ENCODE peak calls at places on chromosomes 3 and 15, in ten cellular contexts. Q is fibroblast of the aortic adventitia; R is fibroblast of pulmonary artery; F is PC-3; T is progenitor cell of endocrine pancreas; X is stomach; B is H9; K is lower lobe of right lung; J is GM13977; Y is CD8-positive, alpha-beta T cell. A is an unnamed sample.

GRCh38 chr3:111801697-111802655 is 57.1 kb upstream of the PHLDB2 start:
- DNase-seq in Q (peak; percentile 94), R (peak; percentile 99), F (peak; percentile 97), T (no peak), X (no peak), B (no peak), K (no peak), J (no peak), Y (no peak), A (no peak)

GRCh38 chr15:69648775-69649735 is 196.4 kb downstream of the RPLP1 start:
- DNase-seq in Q (no peak), R (no peak), F (no peak), T (no peak), X (no peak), B (peak; percentile 85), K (no peak), J (no peak), Y (no peak), A (no peak)

GRCh38 chr3:140270329-140270728 is 335.3 kb downstream of the CLSTN2 start:
- DNase-seq in Q (no peak), R (no peak), F (no peak), T (no peak), X (no peak), B (no peak), K (no peak), J (no peak), Y (no peak), A (no peak)

GRCh38 chr15:64673866-64674265 is 101.5 kb downstream of the RBPMS2 start:
- DNase-seq in Q (no peak), R (no peak), F (no peak), T (no peak), X (no peak), B (no peak), K (no peak), J (no peak), Y (no peak), A (no peak)

GRCh38 chr3:188936597-188937107 is 235.1 kb upstream of the TPRG1 start:
- DNase-seq in Q (no peak), R (no peak), F (no peak), T (no peak), X (no peak), B (no peak), K (no peak), J (no peak), Y (no peak), A (no peak)

GRCh38 chr3:27943106-27943505 is 221.0 kb upstream of the EOMES start:
- DNase-seq in Q (peak; percentile 37), R (peak; percentile 19), F (peak; percentile 55), T (no peak), X (no peak), B (peak; percentile 64), K (no peak), J (no peak), Y (no peak), A (peak; percentile 4)

GRCh38 chr15:51768018-51768417 is 16.6 kb downstream of the TMOD2 start:
- DNase-seq in Q (no peak), R (no peak), F (no peak), T (no peak), X (no peak), B (no peak), K (peak; percentile 49), J (no peak), Y (no peak), A (no peak)

GRCh38 chr3:85781806-85782205 is 823.0 kb downstream of the CADM2 start:
- DNase-seq in Q (no peak), R (peak; percentile 3), F (peak; percentile 78), T (no peak), X (no peak), B (no peak), K (no peak), J (no peak), Y (no peak), A (no peak)

GRCh38 chr3:151037746-151038145 is 47.7 kb upstream of the MED12L start:
- DNase-seq in Q (peak; percentile 95), R (peak; percentile 96), F (peak; percentile 75), T (no peak), X (no peak), B (no peak), K (no peak), J (no peak), Y (no peak), A (no peak)

GRCh38 chr3:157542711-157543485 is 39.7 kb upstream of the VEPH1 start:
- DNase-seq in Q (peak; percentile 74), R (peak; percentile 78), F (peak; percentile 85), T (peak; percentile 25), X (peak; percentile 81), B (peak; percentile 82), K (peak; percentile 87), J (no peak), Y (no peak), A (peak; percentile 69)

GRCh38 chr3:36837089-36837488 is 72.7 kb upstream of the DCLK3 start:
- DNase-seq in Q (no peak), R (no peak), F (no peak), T (no peak), X (no peak), B (no peak), K (no peak), J (no peak), Y (no peak), A (no peak)

GRCh38 chr3:175304437-175304836 is 445.3 kb downstream of the NAALADL2 start:
- DNase-seq in Q (no peak), R (no peak), F (no peak), T (no peak), X (no peak), B (no peak), K (no peak), J (no peak), Y (no peak), A (no peak)

GRCh38 chr3:120848503-120848902 is 59.5 kb upstream of the STXBP5L start:
- DNase-seq in Q (no peak), R (no peak), F (no peak), T (no peak), X (no peak), B (no peak), K (no peak), J (no peak), Y (no peak), A (no peak)

GRCh38 chr15:92705693-92706618 is 50.4 kb upstream of the FAM174B start:
- DNase-seq in Q (no peak), R (no peak), F (no peak), T (no peak), X (no peak), B (no peak), K (no peak), J (no peak), Y (no peak), A (no peak)

GRCh38 chr3:149417174-149417573 is 39.7 kb upstream of the TM4SF1 start:
- DNase-seq in Q (no peak), R (no peak), F (no peak), T (no peak), X (no peak), B (no peak), K (no peak), J (peak; percentile 30), Y (no peak), A (no peak)

GRCh38 chr3:181935915-181936314 is 224.2 kb downstream of the SOX2 start:
- DNase-seq in Q (no peak), R (no peak), F (peak; percentile 22), T (no peak), X (no peak), B (no peak), K (no peak), J (no peak), Y (no peak), A (no peak)
- TF ChIP-seq CTCF in Q (no peak), R (no peak), F (peak; percentile 49), T (no peak), X (no peak), B (peak; percentile 15), K (no peak), J (no peak), Y (no peak), A (no peak)

DNA sequence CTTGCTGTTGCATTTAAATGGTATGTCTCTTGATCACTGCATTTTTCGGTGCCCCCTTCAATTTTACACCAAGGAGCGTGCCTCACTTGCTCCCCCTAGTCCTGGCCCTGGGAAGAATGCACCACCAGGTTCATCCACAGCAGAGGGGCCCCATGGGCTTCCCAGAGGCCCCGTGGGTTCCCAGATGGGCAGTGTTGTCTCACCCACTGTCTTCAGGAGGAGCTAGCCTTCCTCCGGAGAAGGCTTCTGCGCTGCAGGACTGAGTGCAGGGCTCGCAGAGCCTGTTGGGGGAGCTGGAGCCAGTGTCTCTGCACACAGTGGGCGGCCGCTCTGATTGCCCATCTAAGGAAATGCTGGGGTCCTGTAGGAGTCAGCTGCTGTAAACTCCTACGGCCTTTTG is 45.9 kb downstream of the POLR2M start:
- DNase-seq in Q (no peak), R (peak; percentile 26), F (no peak), T (no peak), X (no peak), B (peak; percentile 71), K (no peak), J (no peak), Y (no peak), A (peak; percentile 26)
- TF ChIP-seq CTCF in Q (peak; percentile 15), R (peak; percentile 32), F (no peak), T (no peak), X (no peak), B (peak; percentile 54), K (peak; percentile 31), J (peak; percentile 4), Y (no peak), A (peak; percentile 42)

GRCh38 chr3:9135526-9135925 is 113.9 kb downstream of the SRGAP3 start:
- DNase-seq in Q (no peak), R (no peak), F (no peak), T (no peak), X (no peak), B (no peak), K (no peak), J (no peak), Y (no peak), A (no peak)
- TF ChIP-seq CTCF in Q (no peak), R (no peak), F (no peak), T (no peak), X (no peak), B (peak; percentile 33), K (no peak), J (no peak), Y (no peak), A (no peak)

GRCh38 chr3:635393-635792 is 438.8 kb downstream of the CHL1 start:
- DNase-seq in Q (no peak), R (no peak), F (no peak), T (no peak), X (no peak), B (no peak), K (no peak), J (no peak), Y (no peak), A (no peak)

GRCh38 chr3:634511-634910 is 437.9 kb downstream of the CHL1 start:
- DNase-seq in Q (no peak), R (no peak), F (no peak), T (no peak), X (no peak), B (peak; percentile 31), K (no peak), J (no peak), Y (no peak), A (no peak)

DNA sequence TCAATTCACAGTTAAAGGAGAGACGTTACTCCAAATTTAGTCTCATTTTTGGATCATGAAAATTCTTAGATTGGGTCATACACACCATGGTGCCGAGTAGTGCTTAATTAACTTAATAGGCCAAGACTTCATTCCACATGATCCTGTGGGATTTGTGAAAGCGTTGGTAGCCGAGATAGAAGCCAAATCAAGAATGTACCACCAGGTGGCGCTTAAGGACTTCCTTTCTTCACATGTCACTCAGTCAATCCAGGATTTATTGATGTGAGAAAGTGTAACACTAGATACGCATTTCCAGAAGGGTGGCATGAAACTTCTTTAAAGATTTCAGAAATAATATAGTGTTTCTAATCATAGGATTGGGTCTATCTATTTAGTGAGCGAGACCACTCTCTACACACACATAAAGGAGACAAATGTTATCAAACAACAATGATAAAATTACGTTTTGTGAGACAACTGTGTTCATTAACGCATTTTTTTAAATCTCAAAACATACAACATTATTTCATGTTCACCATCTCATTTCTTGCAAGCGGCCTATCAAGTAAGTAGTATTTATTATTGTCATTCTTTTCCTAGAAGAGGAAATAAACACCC is 436.1 kb downstream of the CHL1 start:
- DNase-seq in Q (peak; percentile 14), R (peak; percentile 57), F (peak; percentile 77), T (peak; percentile 49), X (peak; percentile 37), B (peak; percentile 76), K (no peak), J (peak; percentile 17), Y (no peak), A (peak; percentile 75)
- TF ChIP-seq CTCF in Q (no peak), R (peak; percentile 58), F (peak; percentile 90), T (peak; percentile 93), X (peak; percentile 36), B (peak; percentile 82), K (peak; percentile 59), J (peak; percentile 76), Y (no peak), A (peak; percentile 86)

A was measured in nephron progenitor cell.